ENCODE peak calls at places on chromosomes 16 and 17, in ten cellular contexts. J is NCI-H524; G is neural progenitor cell; X is tibial nerve; K is AG09319; B is naive thymus-derived CD4-positive, alpha-beta T cell; E is T-helper 9 cell; R is nucleus accumbens; D is activated CD4-positive, alpha-beta T cell treated with anti-CD3 and anti-CD28 coated beads for 24 hours; T is AG10803. N is an unnamed sample.
A peak's percentile ranks its signal among the peaks of the same experiment; 100 is the strongest.

GRCh38 chr16:87556941-87557459 is 45.3 kb upstream of the JPH3 start:
- DNase-seq in J (no peak), G (no peak), X (no peak), K (no peak), B (no peak), E (no peak), R (no peak), D (no peak), T (peak; percentile 67), N (no peak)

GRCh38 chr17:31458829-31459228 is 67.4 kb downstream of the RAB11FIP4 start:
- DNase-seq in J (no peak), G (no peak), X (no peak), K (no peak), B (no peak), E (no peak), R (no peak), D (no peak), T (no peak), N (no peak)

GRCh38 chr16:68396481-68396880 is 51.8 kb downstream of the SMPD3 start:
- DNase-seq in J (no peak), G (peak; percentile 41), X (no peak), K (peak; percentile 4), B (peak; percentile 52), E (peak; percentile 33), R (no peak), D (peak; percentile 19), T (peak; percentile 58), N (peak; percentile 9)

GRCh38 chr16:1708768-1709180 is 2.8 kb downstream of the MAPK8IP3 start:
- DNase-seq in J (peak; percentile 72), G (no peak), X (no peak), K (no peak), B (no peak), E (no peak), R (no peak), D (no peak), T (no peak), N (no peak)

GRCh38 chr17:51234162-51234561 is 25.7 kb downstream of the MBTD1 start:
- DNase-seq in J (no peak), G (no peak), X (no peak), K (no peak), B (no peak), E (no peak), R (no peak), D (no peak), T (no peak), N (no peak)

GRCh38 chr17:21042434-21043295 is at the start of gene USP22:
- DNase-seq in J (no peak), G (peak; percentile 66), X (no peak), K (no peak), B (no peak), E (peak; percentile 90), R (peak; percentile 99), D (peak; percentile 23), T (no peak), N (no peak)

GRCh38 chr16:27245276-27246231 is 23.0 kb downstream of the NSMCE1 start:
- DNase-seq in J (no peak), G (no peak), X (no peak), K (peak; percentile 93), B (no peak), E (no peak), R (no peak), D (peak; percentile 46), T (peak; percentile 97), N (peak; percentile 36)

GRCh38 chr16:11349599-11350276 is 4.5 kb downstream of the RMI2 start:
- DNase-seq in J (no peak), G (no peak), X (peak; percentile 71), K (no peak), B (no peak), E (no peak), R (peak; percentile 4), D (no peak), T (peak; percentile 86), N (no peak)

GRCh38 chr16:30748634-30749445 is 615 bp downstream of the PHKG2 start:
- DNase-seq in J (peak; percentile 49), G (peak; percentile 70), X (no peak), K (no peak), B (no peak), E (no peak), R (no peak), D (peak; percentile 10), T (peak; percentile 20), N (no peak)

GRCh38 chr16:75733305-75734141 is 7.2 kb upstream of the CPHXL start:
- DNase-seq in J (no peak), G (peak; percentile 64), X (peak; percentile 21), K (peak; percentile 63), B (no peak), E (no peak), R (no peak), D (no peak), T (peak; percentile 86), N (peak; percentile 54)

GRCh38 chr17:64984776-64985521 is 65.7 kb upstream of the LRRC37A3 start:
- DNase-seq in J (no peak), G (no peak), X (no peak), K (no peak), B (peak; percentile 86), E (peak; percentile 33), R (no peak), D (no peak), T (peak; percentile 62), N (no peak)

GRCh38 chr17:64120159-64120558 is 9.8 kb downstream of the ERN1 start:
- DNase-seq in J (no peak), G (no peak), X (no peak), K (no peak), B (no peak), E (no peak), R (no peak), D (no peak), T (no peak), N (no peak)

GRCh38 chr16:84271037-84271436 is 23.6 kb upstream of the WFDC1 start:
- DNase-seq in J (no peak), G (no peak), X (no peak), K (no peak), B (no peak), E (no peak), R (no peak), D (no peak), T (no peak), N (no peak)

GRCh38 chr16:66871840-66872239 is 8.5 kb upstream of the PDP2 start:
- DNase-seq in J (no peak), G (no peak), X (no peak), K (no peak), B (no peak), E (no peak), R (no peak), D (no peak), T (no peak), N (no peak)

GRCh38 chr16:49012961-49013726 is 268.5 kb downstream of the CBLN1 start:
- DNase-seq in J (peak; percentile 91), G (no peak), X (no peak), K (no peak), B (no peak), E (no peak), R (no peak), D (no peak), T (no peak), N (no peak)

GRCh38 chr17:78242024-78242742 is 10.8 kb downstream of the TMEM235 start:
- DNase-seq in J (no peak), G (no peak), X (no peak), K (no peak), B (no peak), E (no peak), R (no peak), D (no peak), T (no peak), N (no peak)

GRCh38 chr17:70622382-70623260 is 453.3 kb downstream of the KCNJ2 start:
- DNase-seq in J (peak; percentile 65), G (peak; percentile 81), X (no peak), K (no peak), B (no peak), E (no peak), R (no peak), D (no peak), T (peak; percentile 8), N (no peak)

GRCh38 chr17:2107050-2107449 is 52.1 kb downstream of the HIC1 start:
- DNase-seq in J (no peak), G (no peak), X (no peak), K (no peak), B (no peak), E (no peak), R (no peak), D (no peak), T (no peak), N (no peak)

GRCh38 chr16:89557230-89557935 is 3.1 kb upstream of the RPL13 start:
- DNase-seq in J (peak; percentile 26), G (peak; percentile 92), X (peak; percentile 84), K (no peak), B (peak; percentile 68), E (peak; percentile 78), R (peak; percentile 35), D (peak; percentile 85), T (peak; percentile 61), N (peak; percentile 5)

GRCh38 chr16:85675528-85675927 is 13.2 kb downstream of the GINS2 start:
- DNase-seq in J (no peak), G (no peak), X (no peak), K (no peak), B (no peak), E (no peak), R (no peak), D (no peak), T (peak; percentile 31), N (no peak)

GRCh38 chr16:88337021-88337420 is 45.7 kb upstream of the ZNF469 start:
- DNase-seq in J (no peak), G (no peak), X (no peak), K (no peak), B (no peak), E (no peak), R (no peak), D (no peak), T (no peak), N (no peak)

GRCh38 chr17:13647551-13647950 is 45.8 kb upstream of the HS3ST3A1 start:
- DNase-seq in J (no peak), G (no peak), X (no peak), K (peak; percentile 12), B (no peak), E (no peak), R (no peak), D (no peak), T (peak; percentile 77), N (no peak)

GRCh38 chr16:50469121-50469743 is 79.0 kb upstream of the NKD1 start:
- DNase-seq in J (no peak), G (no peak), X (no peak), K (no peak), B (no peak), E (no peak), R (no peak), D (no peak), T (no peak), N (no peak)

GRCh38 chr17:52724578-52724977 is 566.1 kb upstream of the CA10 start:
- DNase-seq in J (no peak), G (no peak), X (no peak), K (no peak), B (no peak), E (no peak), R (no peak), D (no peak), T (no peak), N (no peak)

GRCh38 chr17:58005031-58005727 is 1.9 kb downstream of the SRSF1 start:
- DNase-seq in J (no peak), G (no peak), X (no peak), K (no peak), B (no peak), E (no peak), R (no peak), D (no peak), T (no peak), N (no peak)

GRCh38 chr16:55922662-55923061 is 47.5 kb upstream of the CES5A start:
- DNase-seq in J (no peak), G (no peak), X (no peak), K (no peak), B (no peak), E (no peak), R (no peak), D (no peak), T (no peak), N (no peak)

GRCh38 chr16:495127-495748 is 32.3 kb upstream of the CAPN15 start:
- DNase-seq in J (peak; percentile 15), G (peak; percentile 42), X (peak; percentile 14), K (no peak), B (no peak), E (no peak), R (no peak), D (no peak), T (peak; percentile 22), N (no peak)

GRCh38 chr17:16148596-16148995 is 66.7 kb downstream of the NCOR1 start:
- DNase-seq in J (no peak), G (no peak), X (no peak), K (no peak), B (no peak), E (no peak), R (no peak), D (no peak), T (no peak), N (no peak)